ENCODE peak calls at places on chromosomes 13 and 19, in four cellular contexts. F is heart right ventricle, J is tibial artery, D is psoas muscle. K is an unnamed sample.

GRCh38 chr19:40584007-40584406 is 7.3 kb downstream of the SHKBP1 start:
- DNase-seq in F (no peak), J (no peak), D (no peak), K (no peak)

GRCh38 chr13:85771856-85772255 is 27.4 kb downstream of the SLITRK6 start:
- DNase-seq in D (no peak), J (no peak), F (no peak), K (no peak)

GRCh38 chr19:14333101-14333871 is 48.0 kb upstream of the ADGRE5 start:
- DNase-seq in J (no peak), D (no peak), F (peak), K (no peak)

GRCh38 chr13:114318624-114319023 is 4.3 kb downstream of the CHAMP1 start:
- DNase-seq in F (no peak), J (no peak), D (no peak), K (no peak)

GRCh38 chr19:51507640-51508058 is 6.0 kb upstream of the SIGLEC12 start:
- DNase-seq in J (no peak), D (no peak), F (no peak), K (no peak)

GRCh38 chr19:8662263-8662662 is 31.8 kb downstream of the NFILZ start:
- DNase-seq in D (no peak), F (no peak), J (no peak), K (no peak)

GRCh38 chr13:43830481-43830873 is 43.7 kb upstream of the ENOX1 start:
- DNase-seq in F (no peak), J (no peak), D (no peak), K (no peak)

GRCh38 chr13:21685485-21686064 is 14.7 kb downstream of the FGF9 start:
- DNase-seq in F (no peak), J (no peak), D (no peak), K (no peak)

GRCh38 chr19:15248648-15249559 is 16.7 kb upstream of the EPHX3 start:
- DNase-seq in F (peak), D (peak), J (peak), K (no peak)

GRCh38 chr19:10112895-10113591 is 1.6 kb downstream of the P2RY11 start:
- DNase-seq in F (no peak), J (no peak), D (peak), K (no peak)

GRCh38 chr13:62387642-62388041 is 972.0 kb upstream of the PCDH20 start:
- DNase-seq in D (no peak), J (no peak), F (no peak), K (no peak)

GRCh38 chr19:58354478-58355030 is 1.3 kb upstream of the A1BG start:
- DNase-seq in J (no peak), F (no peak), D (no peak), K (no peak)

GRCh38 chr13:39565036-39565949 is 37.7 kb downstream of the LHFPL6 start:
- DNase-seq in F (no peak), J (no peak), D (no peak), K (no peak)

GRCh38 chr13:80390338-80390737 is 49.4 kb upstream of the SPRY2 start:
- DNase-seq in J (no peak), D (no peak), F (no peak), K (no peak)

GRCh38 chr19:7556696-7557315 is 21.3 kb downstream of the PNPLA6 start:
- DNase-seq in F (no peak), D (peak), J (no peak), K (no peak)

GRCh38 chr19:37983153-37983552 is 76.1 kb downstream of the SIPA1L3 start:
- DNase-seq in F (no peak), D (no peak), J (no peak), K (no peak)

GRCh38 chr13:85659493-85659892 is 139.7 kb downstream of the SLITRK6 start:
- DNase-seq in J (no peak), F (no peak), D (no peak), K (no peak)

GRCh38 chr13:48318714-48319457 is 15.3 kb downstream of the RB1 start:
- DNase-seq in D (peak), F (peak), J (peak), K (no peak)

GRCh38 chr13:99501952-99502310 is 659 bp downstream of the TM9SF2 start:
- DNase-seq in J (no peak), F (no peak), D (no peak), K (no peak)

GRCh38 chr13:52048516-52048915 is 24.0 kb downstream of the UTP14C start:
- DNase-seq in J (no peak), F (no peak), D (no peak), K (no peak)

GRCh38 chr19:16078311-16078758 is 2.0 kb downstream of the TPM4 start:
- DNase-seq in J (peak), F (peak), D (no peak), K (no peak)

GRCh38 chr19:51792932-51793331 is 2.0 kb upstream of the FPR3 start:
- DNase-seq in J (no peak), F (no peak), D (no peak), K (no peak)

GRCh38 chr19:12872941-12873890 is 8.0 kb downstream of the DNASE2 start:
- DNase-seq in D (peak), F (peak), J (peak), K (no peak)

GRCh38 chr13:80259159-80259558 is 81.8 kb downstream of the SPRY2 start:
- DNase-seq in F (no peak), D (no peak), J (no peak), K (no peak)

GRCh38 chr13:102770435-102770834 is 3.2 kb downstream of the TEX30 start:
- DNase-seq in F (no peak), J (no peak), D (no peak), K (no peak)

GRCh38 chr13:41813426-41813825 is 147.5 kb downstream of the VWA8 start:
- DNase-seq in J (no peak), D (no peak), F (no peak), K (no peak)

GRCh38 chr19:4443188-4443587 is 14.4 kb downstream of the UBXN6 start:
- DNase-seq in J (no peak), F (no peak), D (no peak), K (no peak)

GRCh38 chr13:30963794-30964193 is 31.3 kb downstream of the TEX26 start:
- DNase-seq in F (no peak), J (no peak), D (no peak), K (no peak)

GRCh38 chr13:109869312-109870237 is 83.2 kb upstream of the IRS2 start:
- DNase-seq in F (peak), D (peak), J (peak), K (peak)

GRCh38 chr13:102042746-102043145 is 359.1 kb downstream of the FGF14 start:
- DNase-seq in J (no peak), D (no peak), F (no peak), K (peak)

GRCh38 chr13:24923305-24923640 is 159.3 kb downstream of the RNF17 start:
- DNase-seq in F (peak), D (no peak), J (no peak), K (no peak)

GRCh38 chr19:10863107-10863700 is 8.1 kb upstream of the CARM1 start:
- DNase-seq in J (peak), F (no peak), D (no peak), K (no peak)

GRCh38 chr13:91270031-91270430 is 77.5 kb upstream of the MIR17HG start:
- DNase-seq in D (no peak), J (no peak), F (no peak), K (no peak)

GRCh38 chr13:44815507-44816074 is 173.7 kb downstream of the NUFIP1 start:
- DNase-seq in J (peak), D (no peak), F (no peak), K (no peak)

GRCh38 chr13:81686877-81687276 is 1346.0 kb upstream of the SPRY2 start:
- DNase-seq in F (no peak), J (no peak), D (no peak), K (no peak)

GRCh38 chr13:48078251-48078656 is 16.6 kb downstream of the MED4 start:
- DNase-seq in D (no peak), F (no peak), J (no peak), K (no peak)

GRCh38 chr13:27953671-27954405 is 15.3 kb downstream of the CDX2 start:
- DNase-seq in D (peak), J (peak), F (peak), K (peak)
- TF ChIP-seq CTCF in D (peak), J (peak), F (peak), K (peak)

DNA sequence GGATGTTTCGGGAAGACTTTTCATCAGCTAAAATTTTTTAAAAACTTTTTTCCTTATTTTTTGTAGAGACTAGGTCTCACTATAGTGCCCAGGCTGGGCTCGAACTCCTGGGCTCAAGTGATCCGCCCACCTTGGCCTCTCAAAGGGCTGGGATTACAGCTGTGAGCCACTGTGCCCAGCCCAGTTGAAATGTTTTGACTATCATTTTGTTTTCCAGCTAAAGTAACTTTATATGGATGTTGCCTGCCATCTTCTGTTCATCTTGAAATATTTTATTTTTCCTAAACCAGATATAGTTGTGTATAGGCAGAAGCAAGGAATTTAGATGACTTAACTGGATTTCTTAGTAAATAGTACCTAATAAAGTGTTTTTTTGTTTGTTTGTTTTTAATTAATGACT is 7.0 kb downstream of the CAB39L start:
- DNase-seq in J (peak), F (no peak), D (peak), K (no peak)
- TF ChIP-seq CTCF in J (peak), F (no peak), D (no peak), K (peak)

DNA sequence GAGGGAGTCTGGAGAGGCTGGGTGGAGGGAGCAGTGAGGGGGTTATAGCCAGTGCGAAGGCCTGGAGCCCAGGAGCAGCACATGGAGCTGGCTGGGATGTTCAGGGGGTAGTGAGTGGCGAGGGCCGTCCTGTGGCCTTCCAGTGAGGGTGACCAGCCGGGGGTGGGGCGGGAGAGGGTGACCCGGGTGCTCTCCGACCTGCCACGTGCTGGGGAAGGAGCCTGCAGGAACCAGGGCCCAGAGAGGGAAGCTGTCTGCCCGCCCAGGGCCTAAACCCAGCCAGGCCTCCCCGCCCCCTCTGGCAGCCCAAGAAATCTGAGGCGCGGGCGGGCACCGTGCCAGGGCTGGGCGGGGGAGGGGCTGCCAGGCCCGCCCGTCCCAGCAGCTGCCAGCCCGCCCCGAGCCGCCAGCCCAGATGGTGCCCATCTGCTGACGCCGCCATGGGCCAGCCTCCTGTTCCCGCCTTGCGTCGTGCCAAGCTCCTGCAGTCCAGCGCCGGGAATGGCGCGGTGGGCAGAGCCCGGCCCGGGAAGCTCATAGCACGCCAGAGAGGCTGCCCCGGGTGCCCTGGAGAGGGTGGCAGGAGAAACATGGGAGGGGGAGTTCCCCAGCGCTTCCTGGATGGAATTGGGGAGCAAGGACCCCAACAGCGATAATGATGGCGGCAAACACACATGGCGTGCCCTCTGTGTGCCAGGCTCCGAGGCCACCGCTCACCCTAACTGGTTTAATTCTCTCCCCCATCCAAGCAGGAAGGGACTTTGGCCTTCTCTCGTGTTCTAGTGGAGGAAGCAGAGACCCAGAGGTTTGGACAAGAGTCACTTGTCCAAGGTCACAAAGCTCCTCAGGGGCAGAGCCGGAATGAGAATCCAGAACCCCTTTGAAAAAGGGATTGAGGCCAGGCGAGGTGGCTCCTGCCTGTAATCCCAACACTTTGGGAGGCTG is 21.5 kb downstream of the NFIC start:
- DNase-seq in D (peak), F (peak), J (peak), K (peak)
- TF ChIP-seq CTCF in D (no peak), F (no peak), J (peak), K (peak)

GRCh38 chr13:32669030-32669646 is 82.9 kb downstream of the PDS5B start:
- DNase-seq in D (no peak), J (no peak), F (no peak), K (no peak)
- TF ChIP-seq CTCF in D (peak), J (peak), F (peak), K (peak)

GRCh38 chr19:45151821-45152503 is 8.8 kb downstream of the NKPD1 start:
- DNase-seq in D (no peak), J (no peak), F (no peak), K (no peak)
- TF ChIP-seq CTCF in D (no peak), J (no peak), F (no peak), K (no peak)

GRCh38 chr19:19043881-19044280 is 10.5 kb downstream of the ARMC6 start:
- DNase-seq in F (no peak), D (no peak), J (no peak), K (no peak)
- TF ChIP-seq CTCF in F (no peak), D (no peak), J (no peak), K (no peak)

K was measured in dorsolateral prefrontal cortex.